ENCODE peak calls at places on chromosomes 6 and 20, in six cellular contexts. H is astrocyte of the spinal cord, M is WTC11, N is foreskin fibroblast, T is suprapubic skin, G is H9. B is an unnamed sample.

GRCh38 chr20:47792021-47792618 is 6.8 kb upstream of the SULF2 start:
- DNase-seq in G (no peak), H (peak), N (peak), M (no peak), T (peak), B (no peak)

GRCh38 chr20:61433816-61434215 is 181.8 kb downstream of the CDH4 start:
- DNase-seq in G (no peak), M (no peak), N (no peak), H (no peak), T (no peak), B (no peak)

GRCh38 chr6:125363360-125364121 is 61.8 kb upstream of the HDDC2 start:
- DNase-seq in T (peak), N (peak), H (peak), G (peak), M (peak), B (peak)

GRCh38 chr6:157066781-157067491 is 256.4 kb downstream of the TMEM242 start:
- DNase-seq in G (no peak), N (no peak), T (no peak), H (no peak), M (no peak), B (no peak)

GRCh38 chr6:109229536-109229935 is 134.2 kb downstream of the CEP57L1 start:
- DNase-seq in G (no peak), H (no peak), N (peak), M (no peak), T (no peak), B (no peak)

GRCh38 chr6:128784266-128784665 is 98.7 kb upstream of the LAMA2 start:
- DNase-seq in N (no peak), G (no peak), H (no peak), M (no peak), T (no peak), B (no peak)

GRCh38 chr6:53541900-53542299 is 3.0 kb downstream of the GCLC start:
- DNase-seq in N (no peak), H (no peak), M (no peak), T (no peak), G (no peak), B (no peak)

GRCh38 chr20:5024103-5024502 is 22.8 kb upstream of the SLC23A2 start:
- DNase-seq in N (peak), M (no peak), G (no peak), T (no peak), H (no peak), B (no peak)

GRCh38 chr6:55836481-55836880 is 38.9 kb downstream of the BMP5 start:
- DNase-seq in H (no peak), M (no peak), G (no peak), N (no peak), T (no peak), B (no peak)
- TF ChIP-seq CTCF in H (no peak), M (no peak), G (no peak), N (no peak), T (no peak), B (no peak)

GRCh38 chr6:912871-913663 is 220.1 kb upstream of the EXOC2 start:
- DNase-seq in M (peak), T (no peak), N (peak), G (peak), H (peak), B (peak)
- TF ChIP-seq CTCF in M (peak), T (no peak), N (peak), G (peak), H (peak), B (no peak)

GRCh38 chr20:12358006-12358654 is 440.4 kb downstream of the BTBD3 start:
- DNase-seq in T (no peak), N (no peak), M (peak), H (no peak), G (peak), B (no peak)
- TF ChIP-seq CTCF in T (no peak), N (no peak), M (peak), H (no peak), G (peak), B (peak)

GRCh38 chr20:38805958-38806854 is 709 bp downstream of the PPP1R16B start:
- DNase-seq in H (no peak), N (peak), M (peak), G (no peak), T (no peak), B (peak)
- TF ChIP-seq CTCF in H (no peak), N (no peak), M (no peak), G (peak), T (no peak), B (no peak)

GRCh38 chr6:20681243-20681684 is 147.0 kb downstream of the CDKAL1 start:
- DNase-seq in T (no peak), H (no peak), M (no peak), G (no peak), N (no peak), B (no peak)

GRCh38 chr6:20684474-20684873 is 150.2 kb downstream of the CDKAL1 start:
- DNase-seq in M (no peak), H (no peak), G (no peak), N (no peak), T (no peak), B (no peak)

GRCh38 chr6:20687494-20687893 is 153.2 kb downstream of the CDKAL1 start:
- DNase-seq in T (no peak), G (no peak), H (no peak), M (no peak), N (no peak), B (no peak)

GRCh38 chr6:20688710-20689500 is 154.6 kb downstream of the CDKAL1 start:
- DNase-seq in H (peak), M (no peak), T (no peak), N (peak), G (no peak), B (no peak)

DNA sequence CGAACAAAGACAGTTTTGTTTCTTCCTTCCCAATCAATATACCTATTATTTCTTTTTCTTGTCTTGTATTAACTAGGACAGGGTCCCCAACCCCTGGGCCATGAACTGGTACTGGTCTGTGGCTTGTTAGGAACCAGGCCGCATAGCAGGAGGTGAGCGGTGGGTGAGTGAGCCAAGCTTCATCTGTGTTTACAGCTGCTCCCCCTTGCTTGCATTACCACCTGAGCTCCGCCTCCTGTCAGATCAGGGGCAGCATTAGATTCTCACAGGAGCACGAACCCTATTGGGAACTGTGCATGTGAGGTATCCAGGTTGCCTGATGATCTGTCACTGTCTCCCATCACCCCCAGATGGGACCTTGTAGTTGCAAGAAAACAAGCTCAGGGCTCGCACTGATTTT is 151.9 kb downstream of the CDKAL1 start:
- DNase-seq in M (peak), T (no peak), N (no peak), H (no peak), G (peak), B (peak)
- TF ChIP-seq CTCF in M (no peak), T (no peak), N (no peak), H (no peak), G (peak), B (no peak)

GRCh38 chr20:36717657-36718056 is 28.2 kb downstream of the NDRG3 start:
- DNase-seq in T (no peak), N (peak), G (no peak), M (no peak), H (no peak), B (no peak)
- TF ChIP-seq CTCF in T (no peak), N (no peak), G (peak), M (no peak), H (peak), B (no peak)

GRCh38 chr20:24705486-24705885 is 236.1 kb downstream of the SYNDIG1 start:
- DNase-seq in T (no peak), M (no peak), H (no peak), N (no peak), G (no peak), B (no peak)
- TF ChIP-seq CTCF in T (no peak), M (no peak), H (no peak), N (no peak), G (no peak), B (no peak)

GRCh38 chr6:41901882-41902519 is 6.8 kb upstream of the USP49 start:
- DNase-seq in M (peak), N (peak), G (peak), T (no peak), H (no peak), B (peak)
- TF ChIP-seq CTCF in M (no peak), N (no peak), G (peak), T (no peak), H (peak), B (no peak)

GRCh38 chr6:56842602-56843475 is 112.1 kb upstream of the BEND6 start:
- DNase-seq in T (peak), N (peak), M (peak), G (peak), H (peak), B (peak)

GRCh38 chr6:56845027-56845426 is 109.9 kb upstream of the BEND6 start:
- DNase-seq in M (no peak), T (no peak), G (no peak), H (no peak), N (no peak), B (no peak)

GRCh38 chr6:56841372-56841749 is 113.5 kb upstream of the BEND6 start:
- DNase-seq in T (no peak), H (no peak), M (no peak), N (no peak), G (no peak), B (no peak)

GRCh38 chr6:56841751-56842150 is 113.2 kb upstream of the BEND6 start:
- DNase-seq in G (no peak), H (no peak), M (no peak), T (no peak), N (no peak), B (no peak)

GRCh38 chr6:56843476-56844349 is 111.2 kb upstream of the BEND6 start:
- DNase-seq in N (peak), T (peak), G (peak), H (peak), M (peak), B (peak)
- TF ChIP-seq CTCF in N (peak), T (no peak), G (peak), H (peak), M (no peak), B (peak)

DNA sequence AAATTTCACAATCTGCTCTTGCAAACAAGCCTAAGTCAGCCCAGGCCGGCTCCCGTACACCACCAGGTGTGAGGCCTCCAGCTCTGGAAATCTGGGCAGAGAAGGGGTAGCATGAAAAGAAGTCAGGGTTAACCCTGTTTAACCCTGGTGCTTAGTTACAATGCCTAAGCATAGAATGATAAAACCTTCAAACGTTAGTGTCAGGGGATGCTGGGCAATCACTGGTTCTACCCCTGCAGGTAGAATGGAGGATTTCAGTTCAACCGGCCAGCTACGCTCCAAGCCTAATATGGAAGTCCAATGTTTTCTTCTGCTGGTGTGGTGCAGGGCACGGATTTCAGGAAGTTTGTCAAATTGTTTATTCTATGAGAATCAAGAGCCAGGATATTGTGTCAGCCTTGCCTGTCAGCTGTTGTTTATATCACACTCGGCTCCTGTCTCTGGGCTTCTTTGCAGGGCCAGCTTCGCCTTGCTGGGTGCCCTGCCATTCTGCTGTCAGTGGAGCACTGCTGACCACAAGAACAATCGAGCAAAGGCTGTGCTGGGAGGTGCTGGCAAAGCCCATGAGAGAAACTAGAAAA is 20.2 kb upstream of the CD93 start:
- DNase-seq in H (no peak), G (no peak), M (no peak), T (no peak), N (no peak), B (no peak)
- TF ChIP-seq CTCF in H (no peak), G (peak), M (no peak), T (no peak), N (no peak), B (peak)